ENCODE peak calls at places on chromosomes 5 and 9, in six cellular contexts. A is stomach, U is sigmoid colon, Y is left lung, Q is foreskin fibroblast, G is psoas muscle. S is an unnamed sample.

GRCh38 chr9:92970467-92970923 is 23.2 kb downstream of the FGD3 start:
- DNase-seq in A (peak), U (no peak), Y (no peak), Q (no peak), G (no peak), S (peak)

GRCh38 chr5:14063117-14063516 is 80.0 kb upstream of the TRIO start:
- DNase-seq in A (no peak), U (no peak), Y (no peak), Q (peak), G (no peak), S (no peak)

GRCh38 chr9:110623462-110624025 is 44.0 kb upstream of the SVEP1 start:
- DNase-seq in A (peak), U (no peak), Y (no peak), Q (peak), G (no peak), S (peak)

GRCh38 chr9:113872485-113873143 is 3.5 kb upstream of the ZNF618 start:
- DNase-seq in A (no peak), U (no peak), Y (no peak), Q (no peak), G (no peak), S (no peak)

GRCh38 chr9:118418887-118419620 is 714.9 kb downstream of the TLR4 start:
- DNase-seq in A (no peak), U (no peak), Y (no peak), Q (no peak), G (no peak), S (no peak)

GRCh38 chr5:153445875-153446567 is 44.4 kb upstream of the GRIA1 start:
- DNase-seq in A (peak), U (no peak), Y (no peak), Q (peak), G (no peak), S (no peak)

GRCh38 chr9:5611321-5612186 is 17.4 kb upstream of the RIC1 start:
- DNase-seq in A (no peak), U (no peak), Y (no peak), Q (no peak), G (no peak), S (no peak)

GRCh38 chr5:131795879-131796792 is 681 bp downstream of the FNIP1 start:
- DNase-seq in A (peak), U (peak), Y (peak), Q (peak), G (peak), S (peak)

GRCh38 chr9:130237071-130237470 is 28.5 kb upstream of the HMCN2 start:
- DNase-seq in A (no peak), U (peak), Y (no peak), Q (no peak), G (no peak), S (no peak)

DNA sequence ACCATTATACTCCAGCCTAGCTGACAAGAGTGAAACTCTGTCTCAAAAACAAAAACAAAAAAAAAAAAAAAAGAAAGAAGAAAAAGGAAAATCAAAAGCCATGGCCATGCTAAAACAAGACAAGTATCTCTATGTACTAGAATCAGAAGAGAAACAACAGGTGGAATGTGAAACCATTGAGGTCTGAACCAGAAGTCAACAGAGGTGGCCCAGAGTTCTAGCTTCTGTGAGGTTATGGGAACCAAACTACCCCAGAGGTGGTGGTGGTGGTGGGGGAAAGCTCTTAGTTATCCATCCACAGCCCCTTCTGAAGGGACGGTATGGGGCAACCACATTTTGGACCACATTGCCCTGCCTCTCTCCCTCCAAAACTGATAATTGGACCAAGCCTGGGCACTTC is 59.5 kb upstream of the ZNF366 start:
- DNase-seq in A (no peak), U (no peak), Y (no peak), Q (no peak), G (no peak), S (no peak)
- TF ChIP-seq CTCF in A (no peak), U (no peak), Y (no peak), Q (no peak), G (no peak), S (no peak)

GRCh38 chr5:45042283-45042682 is 233.5 kb downstream of the MRPS30 start:
- DNase-seq in A (no peak), U (no peak), Y (no peak), Q (no peak), G (no peak), S (no peak)

GRCh38 chr5:45037927-45038326 is 229.2 kb downstream of the MRPS30 start:
- DNase-seq in A (no peak), U (no peak), Y (no peak), Q (no peak), G (no peak), S (no peak)

GRCh38 chr5:45035991-45036390 is 227.2 kb downstream of the MRPS30 start:
- DNase-seq in A (no peak), U (no peak), Y (no peak), Q (no peak), G (no peak), S (no peak)

GRCh38 chr5:45038366-45038987 is 229.7 kb downstream of the MRPS30 start:
- DNase-seq in A (no peak), U (no peak), Y (no peak), Q (no peak), G (no peak), S (no peak)
- TF ChIP-seq CTCF in A (no peak), U (peak), Y (peak), Q (peak), G (peak), S (peak)

GRCh38 chr5:35202319-35203111 is 27.8 kb downstream of the PRLR start:
- DNase-seq in A (peak), U (no peak), Y (no peak), Q (peak), G (no peak), S (peak)
- TF ChIP-seq CTCF in A (peak), U (no peak), Y (peak), Q (peak), G (no peak), S (peak)

GRCh38 chr9:90900130-90900529 is 98.5 kb downstream of the SYK start:
- DNase-seq in A (no peak), U (no peak), Y (no peak), Q (peak), G (peak), S (no peak)
- TF ChIP-seq CTCF in A (no peak), U (no peak), Y (no peak), Q (no peak), G (peak), S (no peak)

GRCh38 chr5:435961-436640 is 6.9 kb upstream of the EXOC3 start:
- DNase-seq in A (no peak), U (peak), Y (no peak), Q (peak), G (peak), S (no peak)
- TF ChIP-seq CTCF in A (no peak), U (no peak), Y (no peak), Q (peak), G (peak), S (no peak)

GRCh38 chr5:136066705-136067271 is 38.0 kb downstream of the TGFBI start:
- DNase-seq in A (no peak), U (peak), Y (no peak), Q (peak), G (no peak), S (no peak)

GRCh38 chr5:136062563-136063274 is 33.9 kb downstream of the TGFBI start:
- DNase-seq in A (no peak), U (no peak), Y (no peak), Q (peak), G (no peak), S (peak)

GRCh38 chr5:136063778-136064465 is 35.1 kb downstream of the TGFBI start:
- DNase-seq in A (no peak), U (no peak), Y (no peak), Q (no peak), G (no peak), S (no peak)

GRCh38 chr5:136065588-136065987 is 36.8 kb downstream of the TGFBI start:
- DNase-seq in A (no peak), U (no peak), Y (no peak), Q (no peak), G (no peak), S (no peak)

DNA sequence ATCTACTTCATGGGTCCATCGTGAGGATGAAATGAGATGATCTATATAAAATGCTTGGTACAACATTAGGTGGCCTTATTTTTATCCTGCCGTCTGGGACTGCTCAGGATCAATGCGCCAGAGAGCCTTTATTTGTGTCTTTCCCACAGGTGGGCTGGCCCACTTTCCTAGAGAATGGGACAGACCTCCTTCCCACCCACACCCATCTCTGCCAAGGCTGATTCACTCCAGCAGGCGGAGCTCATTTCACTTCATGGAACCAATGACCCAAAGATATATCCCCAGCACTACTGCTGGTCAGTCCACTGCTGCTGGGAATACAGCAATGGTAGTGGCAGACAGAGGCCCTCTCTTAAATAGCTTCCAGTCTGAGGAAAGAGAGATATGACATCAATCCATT is 35.7 kb downstream of the TGFBI start:
- DNase-seq in A (no peak), U (no peak), Y (no peak), Q (peak), G (no peak), S (no peak)
- TF ChIP-seq CTCF in A (no peak), U (no peak), Y (no peak), Q (no peak), G (peak), S (no peak)

DNA sequence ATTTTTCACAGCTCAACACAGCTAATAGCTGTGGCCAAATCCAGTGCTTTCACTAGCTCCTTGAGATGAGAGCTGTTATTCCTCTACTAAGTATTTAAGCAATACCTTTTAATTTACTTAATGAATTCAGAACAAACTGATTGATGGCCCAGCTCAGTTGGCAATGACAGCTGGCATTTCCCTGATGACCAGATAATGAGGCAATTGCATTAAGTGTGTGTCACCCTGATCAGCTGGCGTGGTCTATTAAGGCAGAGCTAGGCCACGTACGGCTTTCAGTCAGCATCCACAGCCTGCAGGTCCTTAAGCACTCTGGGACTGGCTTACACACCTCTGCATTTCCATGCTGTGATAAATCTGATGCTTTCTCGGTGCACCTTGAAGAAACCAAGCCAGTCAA is 34.4 kb downstream of the TTLL11 start:
- DNase-seq in A (no peak), U (no peak), Y (no peak), Q (no peak), G (no peak), S (no peak)
- TF ChIP-seq CTCF in A (no peak), U (no peak), Y (no peak), Q (no peak), G (no peak), S (no peak)

GRCh38 chr9:31119882-31120481 is 1264.5 kb upstream of the ACO1 start:
- DNase-seq in A (peak), U (no peak), Y (no peak), Q (peak), G (no peak), S (peak)
- TF ChIP-seq CTCF in A (peak), U (no peak), Y (peak), Q (no peak), G (peak), S (peak)

GRCh38 chr9:99185328-99185632 is 36.5 kb downstream of the ALG2 start:
- DNase-seq in A (no peak), U (no peak), Y (no peak), Q (no peak), G (no peak), S (no peak)

GRCh38 chr9:99183616-99184015 is 38.1 kb downstream of the ALG2 start:
- DNase-seq in A (no peak), U (no peak), Y (no peak), Q (no peak), G (no peak), S (no peak)

GRCh38 chr9:99185904-99186303 is 35.8 kb downstream of the ALG2 start:
- DNase-seq in A (no peak), U (no peak), Y (no peak), Q (no peak), G (no peak), S (no peak)

GRCh38 chr9:99184073-99184426 is 37.7 kb downstream of the ALG2 start:
- DNase-seq in A (no peak), U (no peak), Y (no peak), Q (no peak), G (peak), S (no peak)

DNA sequence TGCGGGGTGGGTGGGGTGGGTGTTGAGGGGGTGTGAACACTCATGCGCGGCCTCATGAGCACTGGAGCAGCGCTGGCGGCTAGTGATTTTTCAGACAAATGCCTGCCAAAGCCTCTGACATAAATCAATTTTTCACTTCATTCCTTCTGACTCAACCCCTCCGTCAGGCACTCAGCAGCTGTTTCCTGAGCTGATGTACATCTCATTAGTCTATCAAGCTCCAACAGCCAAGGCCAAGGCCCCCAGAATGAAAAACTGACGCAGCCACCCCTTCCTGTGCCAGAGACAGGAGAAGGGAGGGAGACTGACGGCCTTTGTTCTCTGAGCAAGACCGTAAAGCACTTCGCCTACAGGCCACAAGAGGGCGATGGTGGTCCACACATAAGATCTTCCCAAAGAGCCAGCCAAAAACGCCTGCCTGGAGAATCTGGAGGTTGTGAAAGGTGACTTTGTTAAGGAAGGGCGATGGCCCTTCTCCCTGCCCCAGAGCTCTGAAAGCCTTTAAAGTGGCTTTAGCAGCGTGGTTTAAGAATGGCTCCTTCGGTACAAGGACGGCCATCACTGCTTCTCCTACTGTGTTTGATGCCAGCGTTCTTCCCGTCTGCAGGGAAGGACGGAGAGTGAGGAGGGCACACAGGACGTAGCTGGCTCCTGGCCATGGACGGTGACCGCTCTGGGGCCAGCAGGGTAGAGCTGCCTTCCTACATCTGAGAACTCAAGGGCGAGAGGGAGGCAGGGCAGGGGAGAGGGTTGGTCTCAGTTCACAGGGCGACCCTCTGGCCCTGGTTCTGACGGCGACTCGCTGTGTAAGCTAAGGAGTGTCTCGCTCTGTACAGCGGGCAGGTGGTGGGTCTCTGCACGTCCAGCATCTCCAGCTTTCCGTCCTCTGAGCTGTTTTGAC is 37.1 kb downstream of the ALG2 start:
- DNase-seq in A (peak), U (peak), Y (peak), Q (peak), G (peak), S (peak)
- TF ChIP-seq CTCF in A (peak), U (peak), Y (peak), Q (peak), G (peak), S (peak)

S was measured in activated CD8-positive, alpha-beta T cell treated with anti-CD3 and anti-CD28 coated beads for 36 hours.